ENCODE peak calls at places on chromosome 17, in five cellular contexts. W is mesenchymal stem cell, R is IMR-90, N is H1, D is H9. H is an unnamed sample.

GRCh38 chr17:14688134-14688533 is 387.3 kb downstream of the HS3ST3B1 start:
- DNase-seq in W (no peak), R (no peak), N (no peak), D (no peak), H (peak; percentile 34)

GRCh38 chr17:16935241-16935663 is 36.7 kb downstream of the TNFRSF13B start:
- DNase-seq in W (no peak), R (no peak), N (no peak), D (peak; percentile 24), H (no peak)

GRCh38 chr17:15121426-15121825 is 143.7 kb downstream of the PMP22 start:
- DNase-seq in W (peak; percentile 71), R (peak; percentile 29), N (no peak), D (no peak), H (no peak)

GRCh38 chr17:48522031-48522593 is 8.7 kb downstream of the HOXB1 start:
- DNase-seq in W (peak; percentile 67), R (peak; percentile 58), N (no peak), D (peak; percentile 72), H (no peak)

GRCh38 chr17:7884581-7885356 is 3.8 kb upstream of the CHD3 start:
- DNase-seq in W (peak; percentile 8), R (no peak), N (no peak), D (peak; percentile 34), H (no peak)

GRCh38 chr17:63476857-63477470 is at the start of gene ACE:
- DNase-seq in W (peak; percentile 20), R (peak; percentile 15), N (no peak), D (peak; percentile 91), H (peak; percentile 74)

GRCh38 chr17:44628234-44629188 is 27.8 kb upstream of the MEIOC start:
- DNase-seq in W (peak; percentile 34), R (no peak), N (peak; percentile 61), D (peak; percentile 95), H (peak; percentile 95)

GRCh38 chr17:34451313-34451712 is 88.3 kb upstream of the CCL1 start:
- DNase-seq in W (no peak), R (peak; percentile 2), N (no peak), D (no peak), H (no peak)

GRCh38 chr17:13650096-13650675 is 48.5 kb upstream of the HS3ST3A1 start:
- DNase-seq in W (peak; percentile 96), R (peak; percentile 57), N (no peak), D (no peak), H (no peak)

GRCh38 chr17:83122834-83123233 is 43.4 kb downstream of the METRNL start:
- DNase-seq in W (no peak), R (no peak), N (no peak), D (peak; percentile 36), H (no peak)

DNA sequence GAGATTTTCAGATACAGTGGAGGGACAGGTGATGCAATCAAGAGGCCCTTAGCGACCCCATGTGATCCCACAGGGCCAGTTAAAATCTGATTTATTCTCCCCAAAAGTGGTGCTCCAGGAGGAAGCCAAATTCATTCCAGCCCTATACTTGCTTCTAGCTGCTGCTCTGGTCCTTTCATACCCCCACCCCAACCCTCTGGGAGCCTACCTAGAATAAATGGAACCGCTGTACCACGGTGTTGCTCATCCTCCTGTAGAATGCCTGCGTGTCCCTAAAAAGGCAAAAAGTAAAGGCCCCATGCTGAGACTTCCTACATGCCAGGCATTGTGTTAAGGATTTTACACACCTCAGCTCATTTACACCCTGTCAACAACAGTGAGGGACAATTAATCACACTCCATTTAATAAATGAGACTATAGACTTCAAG is 2.0 kb upstream of the RASL10B start:
- DNase-seq in W (no peak), R (no peak), N (no peak), D (no peak), H (peak; percentile 93)
- H4K8ac ChIP-seq in W (no peak overlapping the region), R (no peak overlapping the region), N (no peak overlapping the region), D (no peak overlapping the region), H (no peak overlapping the region)

GRCh38 chr17:1783271-1783670 is 21.4 kb downstream of the SERPINF1 start:
- DNase-seq in W (peak; percentile 56), R (no peak), N (no peak), D (no peak), H (no peak)

GRCh38 chr17:1776328-1776727 is 14.5 kb downstream of the SERPINF1 start:
- DNase-seq in W (no peak), R (no peak), N (no peak), D (no peak), H (no peak)

GRCh38 chr17:1782171-1782567 is 20.3 kb downstream of the SERPINF1 start:
- DNase-seq in W (no peak), R (no peak), N (no peak), D (no peak), H (no peak)

GRCh38 chr17:1776857-1777256 is 15.0 kb downstream of the SERPINF1 start:
- DNase-seq in W (no peak), R (no peak), N (no peak), D (no peak), H (no peak)

GRCh38 chr17:1779571-1780074 is 17.8 kb downstream of the SERPINF1 start:
- DNase-seq in W (peak; percentile 97), R (peak; percentile 95), N (no peak), D (no peak), H (no peak)
- H2BK15ac ChIP-seq in W (no peak overlapping the region), R (peak overlapping the region; percentile 79), N (no peak overlapping the region), D (no peak overlapping the region), H (no peak overlapping the region)

GRCh38 chr17:4586043-4586442 is 1.7 kb downstream of the SMTNL2 start:
- DNase-seq in W (no peak), R (no peak), N (no peak), D (no peak), H (no peak)

GRCh38 chr17:4588862-4589625 is 4.7 kb downstream of the SMTNL2 start:
- DNase-seq in W (no peak), R (no peak), N (no peak), D (no peak), H (no peak)

GRCh38 chr17:4588391-4588790 is 4.1 kb downstream of the SMTNL2 start:
- DNase-seq in W (no peak), R (no peak), N (no peak), D (no peak), H (no peak)

GRCh38 chr17:4587195-4587594 is 2.9 kb downstream of the SMTNL2 start:
- DNase-seq in W (no peak), R (no peak), N (no peak), D (no peak), H (no peak)

GRCh38 chr17:4587803-4588202 is 3.5 kb downstream of the SMTNL2 start:
- DNase-seq in W (peak; percentile 24), R (no peak), N (no peak), D (no peak), H (peak; percentile 54)
- H2BK5ac ChIP-seq in W (no peak overlapping the region), R (no peak overlapping the region), N (no peak overlapping the region), D (no peak overlapping the region), H (no peak overlapping the region)

GRCh38 chr17:1050246-1050995 is 53.5 kb downstream of the TIMM22 start:
- DNase-seq in W (no peak), R (no peak), N (no peak), D (no peak), H (no peak)
- H4K8ac ChIP-seq in W (no peak overlapping the region), R (no peak overlapping the region), N (no peak overlapping the region), D (no peak overlapping the region), H (no peak overlapping the region)

GRCh38 chr17:49994085-49995054 is 654 bp downstream of the DLX3 start:
- DNase-seq in W (no peak), R (no peak), N (no peak), D (peak; percentile 84), H (peak; percentile 64)
- H2BK15ac ChIP-seq in W (no peak overlapping the region), R (no peak overlapping the region), N (peak overlapping the region; percentile 97), D (no peak overlapping the region), H (no peak overlapping the region)

GRCh38 chr17:22303865-22304264 is 611.5 kb downstream of the KCNJ18 start:
- DNase-seq in W (no peak), R (no peak), N (no peak), D (no peak), H (no peak)

GRCh38 chr17:22300731-22301352 is 608.5 kb downstream of the KCNJ18 start:
- DNase-seq in W (no peak), R (no peak), N (no peak), D (no peak), H (peak; percentile 0)

GRCh38 chr17:22301353-22301745 is 609.0 kb downstream of the KCNJ18 start:
- DNase-seq in W (no peak), R (no peak), N (no peak), D (no peak), H (no peak)

GRCh38 chr17:22303096-22303495 is 610.8 kb downstream of the KCNJ18 start:
- DNase-seq in W (no peak), R (no peak), N (no peak), D (no peak), H (no peak)

DNA sequence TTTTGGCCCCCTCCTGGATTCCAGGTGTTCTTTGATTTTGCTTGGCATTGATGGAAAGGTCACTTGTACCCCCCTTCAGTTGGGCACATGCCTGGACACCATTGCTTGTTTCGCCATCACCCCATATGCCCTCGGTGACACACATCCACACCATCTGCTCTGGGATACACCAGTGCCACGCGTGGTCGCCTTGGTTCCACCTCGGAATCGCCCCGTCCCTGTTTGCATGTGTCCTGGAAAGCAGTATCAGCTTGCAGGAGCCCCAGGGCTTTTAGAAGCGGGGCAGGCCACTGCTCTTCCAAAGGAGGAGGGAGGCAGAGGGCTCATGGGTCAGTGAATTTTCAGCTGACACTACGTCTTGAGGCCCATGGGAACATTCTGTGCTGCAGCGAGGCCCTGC is 607.9 kb downstream of the KCNJ18 start:
- DNase-seq in W (no peak), R (no peak), N (no peak), D (no peak), H (no peak)
- H2BK5ac ChIP-seq in W (no peak overlapping the region), R (no peak overlapping the region), N (no peak overlapping the region), D (no peak overlapping the region), H (no peak overlapping the region)

GRCh38 chr17:80452173-80452915 is 24.1 kb downstream of the NPTX1 start:
- DNase-seq in W (no peak), R (no peak), N (no peak), D (no peak), H (no peak)

GRCh38 chr17:80455328-80455710 is 21.1 kb downstream of the NPTX1 start:
- DNase-seq in W (peak; percentile 85), R (peak; percentile 46), N (no peak), D (peak; percentile 85), H (peak; percentile 84)

GRCh38 chr17:80454557-80455327 is 21.7 kb downstream of the NPTX1 start:
- DNase-seq in W (peak; percentile 95), R (peak; percentile 96), N (peak; percentile 86), D (peak; percentile 98), H (peak; percentile 96)

GRCh38 chr17:80453980-80454556 is 22.3 kb downstream of the NPTX1 start:
- DNase-seq in W (no peak), R (no peak), N (no peak), D (no peak), H (no peak)

GRCh38 chr17:80453126-80453979 is 23.1 kb downstream of the NPTX1 start:
- DNase-seq in W (no peak), R (no peak), N (no peak), D (no peak), H (no peak)
- H4K8ac ChIP-seq in W (peak overlapping the region; percentile 99), R (peak overlapping the region; percentile 95), N (peak overlapping the region; percentile 98), D (no peak overlapping the region), H (no peak overlapping the region)

H was measured in mesendoderm.